ENCODE peak calls at places on chromosomes 4 and X, in six cellular contexts. L, Q, B, E, R and A are unnamed samples.
A peak's percentile ranks its signal among the peaks of the same experiment; 100 is the strongest.

GRCh38 chrX:24357101-24357500 is 3.3 kb upstream of the SUPT20HL1 start:
- DNase-seq in L (no peak), Q (no peak), B (no peak), E (no peak), R (no peak), A (no peak)

GRCh38 chr4:88230953-88231835 is 53.2 kb downstream of the PPM1K start:
- DNase-seq in L (no peak), Q (no peak), B (peak; percentile 45), E (no peak), R (no peak), A (peak; percentile 27)

GRCh38 chr4:91359714-91360051 is 944.1 kb upstream of the GRID2 start:
- DNase-seq in L (no peak), Q (no peak), B (no peak), E (no peak), R (no peak), A (no peak)

GRCh38 chr4:31545755-31546154 is 825.6 kb downstream of the PCDH7 start:
- DNase-seq in L (no peak), Q (no peak), B (no peak), E (no peak), R (no peak), A (no peak)

GRCh38 chr4:58247792-58248191 is 1137.6 kb upstream of the IGFBP7 start:
- DNase-seq in L (no peak), Q (no peak), B (no peak), E (no peak), R (peak; percentile 1), A (no peak)

GRCh38 chr4:73615613-73616012 is 4.6 kb downstream of the RASSF6 start:
- DNase-seq in L (no peak), Q (no peak), B (no peak), E (no peak), R (no peak), A (no peak)

GRCh38 chr4:102454981-102455690 is 46.0 kb upstream of the NFKB1 start:
- DNase-seq in L (no peak), Q (no peak), B (no peak), E (no peak), R (no peak), A (no peak)

GRCh38 chrX:109679820-109680219 is 53.2 kb downstream of the ACSL4 start:
- DNase-seq in L (no peak), Q (no peak), B (no peak), E (no peak), R (no peak), A (no peak)

GRCh38 chr4:169351860-169352259 is 81.1 kb upstream of the SH3RF1 start:
- DNase-seq in L (no peak), Q (no peak), B (peak; percentile 90), E (no peak), R (no peak), A (no peak)

GRCh38 chr4:75745192-75745591 is 20.8 kb downstream of the USO1 start:
- DNase-seq in L (no peak), Q (no peak), B (peak; percentile 67), E (no peak), R (no peak), A (peak; percentile 44)

GRCh38 chr4:121199742-121200561 is 35.8 kb upstream of the TNIP3 start:
- DNase-seq in L (no peak), Q (peak; percentile 17), B (no peak), E (no peak), R (no peak), A (no peak)

GRCh38 chrX:130039847-130040246 is 57.4 kb downstream of the BCORL1 start:
- DNase-seq in L (no peak), Q (no peak), B (peak; percentile 14), E (no peak), R (no peak), A (no peak)

GRCh38 chr4:91997045-91997444 is 306.7 kb upstream of the GRID2 start:
- DNase-seq in L (no peak), Q (no peak), B (no peak), E (no peak), R (no peak), A (no peak)

GRCh38 chr4:22508376-22508775 is 7.5 kb downstream of the ADGRA3 start:
- DNase-seq in L (no peak), Q (no peak), B (peak; percentile 77), E (no peak), R (no peak), A (no peak)

GRCh38 chr4:134645778-134646177 is 444.2 kb upstream of the PABPC4L start:
- DNase-seq in L (no peak), Q (no peak), B (no peak), E (no peak), R (no peak), A (no peak)

GRCh38 chr4:140028676-140029407 is 125.1 kb downstream of the MAML3 start:
- DNase-seq in L (no peak), Q (no peak), B (no peak), E (no peak), R (no peak), A (no peak)

GRCh38 chrX:100819534-100819836 is 706 bp upstream of the CSTF2 start:
- DNase-seq in L (no peak), Q (no peak), B (no peak), E (no peak), R (no peak), A (no peak)

GRCh38 chrX:15384304-15384703 is at the start of gene VEGFD:
- DNase-seq in L (no peak), Q (no peak), B (peak; percentile 90), E (no peak), R (no peak), A (no peak)

GRCh38 chr4:21001490-21001889 is 301.2 kb downstream of the PACRGL start:
- DNase-seq in L (no peak), Q (no peak), B (no peak), E (no peak), R (no peak), A (no peak)

GRCh38 chr4:8467016-8467415 is 26.4 kb downstream of the TRMT44 start:
- DNase-seq in L (no peak), Q (no peak), B (no peak), E (no peak), R (no peak), A (no peak)

GRCh38 chr4:119299221-119300071 is 22.5 kb downstream of the FABP2 start:
- DNase-seq in L (no peak), Q (no peak), B (peak; percentile 28), E (peak; percentile 3), R (no peak), A (no peak)

GRCh38 chr4:78213218-78213617 is 156.1 kb downstream of the FRAS1 start:
- DNase-seq in L (no peak), Q (no peak), B (no peak), E (no peak), R (no peak), A (no peak)

GRCh38 chr4:37651781-37652377 is 34.3 kb downstream of the RELL1 start:
- DNase-seq in L (no peak), Q (no peak), B (no peak), E (no peak), R (no peak), A (no peak)

GRCh38 chrX:6456196-6456595 is 78.7 kb downstream of the VCX3A start:
- DNase-seq in L (no peak), Q (no peak), B (no peak), E (no peak), R (no peak), A (no peak)

GRCh38 chr4:1137850-1138249 is 24.5 kb upstream of the RNF212 start:
- DNase-seq in L (no peak), Q (no peak), B (peak; percentile 21), E (no peak), R (no peak), A (no peak)

GRCh38 chr4:138537739-138538138 is 295.6 kb upstream of the SLC7A11 start:
- DNase-seq in L (no peak), Q (no peak), B (no peak), E (no peak), R (no peak), A (no peak)